ENCODE peak calls at places on chromosome 19, in four cellular contexts. R is psoas muscle; C is CD8-positive, alpha-beta T cell; Z is thoracic aorta. F is an unnamed sample. For H3K9me3, the result is how much of the 10 kb centered on the place peaks cover.

GRCh38 chr19:1327125-1327524 is 41.5 kb downstream of the EFNA2 start:
- DNase-seq in R (no peak), C (no peak), Z (no peak), F (no peak)

GRCh38 chr19:7272856-7273578 is 21.2 kb downstream of the INSR start:
- DNase-seq in R (no peak), C (no peak), Z (no peak), F (no peak)

GRCh38 chr19:11577451-11578341 is at the start of gene ACP5:
- DNase-seq in R (no peak), C (no peak), Z (no peak), F (no peak)

GRCh38 chr19:55340784-55341147 is 1.1 kb downstream of the KMT5C start:
- DNase-seq in R (no peak), C (no peak), Z (no peak), F (no peak)

GRCh38 chr19:2164020-2164988 is 571 bp downstream of the DOT1L start:
- DNase-seq in R (no peak), C (no peak), Z (no peak), F (no peak)

GRCh38 chr19:48568345-48568886 is 16.4 kb downstream of the SULT2B1 start:
- DNase-seq in R (peak), C (no peak), Z (peak), F (no peak)

GRCh38 chr19:39916851-39917396 is 17.5 kb downstream of the FCGBP start:
- DNase-seq in R (no peak), C (no peak), Z (no peak), F (no peak)

GRCh38 chr19:40908981-40909380 is 26.9 kb upstream of the CYP2A7 start:
- DNase-seq in R (no peak), C (peak), Z (no peak), F (no peak)

GRCh38 chr19:861756-862528 is 2.5 kb downstream of the CFD start:
- DNase-seq in R (peak), C (peak), Z (no peak), F (no peak)

GRCh38 chr19:12840091-12841079 is 2.1 kb downstream of the MAST1 start:
- DNase-seq in R (peak), C (no peak), Z (no peak), F (peak)

GRCh38 chr19:6087074-6087506 is 23.2 kb downstream of the RFX2 start:
- DNase-seq in R (no peak), C (no peak), Z (no peak), F (no peak)

GRCh38 chr19:32646556-32646955 is 28.4 kb downstream of the ANKRD27 start:
- DNase-seq in R (no peak), C (no peak), Z (no peak), F (no peak)

GRCh38 chr19:7507884-7508283 is 8.0 kb upstream of the ZNF358 start:
- DNase-seq in R (peak), C (no peak), Z (peak), F (no peak)

GRCh38 chr19:3289971-3290569 is 65.6 kb downstream of the CELF5 start:
- DNase-seq in R (no peak), C (no peak), Z (no peak), F (peak)

GRCh38 chr19:13094771-13095392 is 7.8 kb downstream of the LYL1 start:
- DNase-seq in R (no peak), C (no peak), Z (no peak), F (no peak)

GRCh38 chr19:2607712-2608601 is 94.5 kb downstream of the GNG7 start:
- DNase-seq in R (no peak), C (peak), Z (no peak), F (no peak)

GRCh38 chr19:46205183-46205984 is 24.2 kb upstream of the IGFL1 start:
- DNase-seq in R (no peak), C (no peak), Z (no peak), F (no peak)

GRCh38 chr19:17436094-17436873 is 12.2 kb downstream of the TMEM221 start:
- DNase-seq in R (no peak), C (no peak), Z (no peak), F (no peak)

GRCh38 chr19:45507864-45508680 is 793 bp downstream of the VASP start:
- DNase-seq in R (peak), C (no peak), Z (no peak), F (no peak)

GRCh38 chr19:7152568-7152967 is 83.1 kb downstream of the ZNF557 start:
- DNase-seq in R (no peak), C (no peak), Z (no peak), F (no peak)

GRCh38 chr19:57941593-57941992 is 5.9 kb downstream of the ZNF256 start:
- DNase-seq in R (no peak), C (no peak), Z (no peak), F (no peak)
- H3K9me3 ChIP-seq in R (half or more), C (under half), Z (half or more), F (under half)

GRCh38 chr19:23800868-23801267 is 42.2 kb upstream of the ZNF681 start:
- DNase-seq in R (no peak), C (no peak), Z (no peak), F (no peak)

GRCh38 chr19:23800281-23800680 is 41.6 kb upstream of the ZNF681 start:
- DNase-seq in R (no peak), C (no peak), Z (no peak), F (no peak)

GRCh38 chr19:23802290-23802689 is 43.6 kb upstream of the ZNF681 start:
- DNase-seq in R (no peak), C (no peak), Z (no peak), F (no peak)

GRCh38 chr19:23799321-23799720 is 40.6 kb upstream of the ZNF681 start:
- DNase-seq in R (no peak), C (peak), Z (no peak), F (no peak)

GRCh38 chr19:23801798-23802197 is 43.1 kb upstream of the ZNF681 start:
- DNase-seq in R (no peak), C (no peak), Z (no peak), F (no peak)
- H3K9me3 ChIP-seq in R (under half), C (under half), Z (under half), F (under half)

DNA sequence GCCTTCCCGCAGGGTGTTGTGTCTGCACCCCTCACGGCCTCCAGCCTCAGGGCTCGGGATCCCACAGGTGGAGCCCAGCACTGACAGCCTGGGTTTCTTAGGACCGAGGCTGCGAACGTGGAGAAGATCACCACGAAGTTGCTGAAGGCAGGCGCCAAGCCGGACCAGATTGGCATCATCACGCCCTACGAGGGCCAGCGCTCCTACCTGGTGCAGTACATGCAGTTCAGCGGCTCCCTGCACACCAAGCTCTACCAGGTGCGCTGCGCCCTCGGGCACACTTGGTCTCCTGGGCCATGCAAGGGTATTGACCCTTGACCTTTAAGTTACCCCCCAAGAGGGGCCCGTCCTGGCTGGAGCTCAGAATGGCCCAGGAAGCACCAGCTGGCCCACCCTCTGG is 29.0 kb downstream of the UPF1 start:
- DNase-seq in R (no peak), C (no peak), Z (no peak), F (no peak)
- H3K9me3 ChIP-seq in R (under half), C (under half), Z (under half), F (under half)

GRCh38 chr19:22735911-22736645 is 47.9 kb downstream of the ZNF99 start:
- DNase-seq in R (no peak), C (no peak), Z (no peak), F (no peak)
- H3K9me3 ChIP-seq in R (under half), C (under half), Z (under half), F (under half)

GRCh38 chr19:43966079-43966694 is 15.2 kb downstream of the ZNF221 start:
- DNase-seq in R (no peak), C (no peak), Z (no peak), F (no peak)
- H3K9me3 ChIP-seq in R (half or more), C (under half), Z (half or more), F (half or more)

GRCh38 chr19:47348819-47349795 is at the start of gene DHX34:
- DNase-seq in R (peak), C (peak), Z (peak), F (peak)
- H3K9me3 ChIP-seq in R (under half), C (under half), Z (under half), F (under half)

DNA sequence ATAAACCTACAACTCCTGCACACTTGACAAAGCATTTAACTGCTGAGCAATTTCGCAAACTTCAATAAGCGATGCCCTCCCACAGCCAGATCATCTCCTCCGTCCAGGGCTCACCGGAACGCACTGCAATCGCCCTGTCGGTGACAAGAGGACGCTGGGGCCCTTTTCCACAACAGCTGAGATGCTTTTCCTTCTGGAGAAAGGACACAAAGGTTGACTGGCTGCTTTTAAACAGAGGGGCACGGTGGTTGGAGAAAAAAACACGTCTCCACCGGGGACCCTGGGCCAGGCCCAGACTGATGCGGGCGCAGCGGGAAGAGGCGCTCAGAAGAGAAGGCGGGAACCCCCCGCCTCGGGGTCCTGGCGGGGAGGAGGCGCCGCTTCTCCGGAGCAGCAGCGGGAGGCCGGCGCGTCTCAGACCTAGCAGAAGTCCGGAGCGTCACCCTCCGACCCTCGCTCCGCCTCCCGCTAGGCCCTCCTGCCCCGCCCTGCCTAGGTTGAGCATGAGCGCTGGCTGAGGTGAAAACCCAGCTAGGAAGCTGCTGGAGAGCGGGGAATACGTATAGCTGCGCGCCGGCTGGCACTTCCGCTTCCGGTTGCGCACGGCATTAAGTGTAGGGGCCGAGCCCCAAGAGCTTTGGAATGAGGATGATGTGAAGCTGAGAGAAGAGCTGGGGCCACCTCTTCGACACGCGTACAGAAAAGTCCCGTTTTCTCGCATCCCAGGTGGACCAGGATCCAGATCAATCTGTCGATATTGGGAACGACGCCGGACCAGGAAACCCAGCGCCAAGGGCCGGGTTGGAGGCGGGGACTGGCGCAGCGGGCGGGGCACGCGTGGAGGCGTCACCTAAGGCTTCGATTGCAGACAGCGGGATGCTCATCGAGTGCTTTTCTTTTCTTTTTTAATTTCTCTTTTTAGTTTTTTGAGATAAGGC is at the start of gene ZNF846:
- DNase-seq in R (peak), C (peak), Z (peak), F (peak)
- H3K9me3 ChIP-seq in R (under half), C (under half), Z (under half), F (under half)

GRCh38 chr19:23440207-23440606 is 44.9 kb upstream of the ZNF91 start:
- DNase-seq in R (no peak), C (no peak), Z (no peak), F (no peak)
- H3K9me3 ChIP-seq in R (under half), C (under half), Z (under half), F (under half)

DNA sequence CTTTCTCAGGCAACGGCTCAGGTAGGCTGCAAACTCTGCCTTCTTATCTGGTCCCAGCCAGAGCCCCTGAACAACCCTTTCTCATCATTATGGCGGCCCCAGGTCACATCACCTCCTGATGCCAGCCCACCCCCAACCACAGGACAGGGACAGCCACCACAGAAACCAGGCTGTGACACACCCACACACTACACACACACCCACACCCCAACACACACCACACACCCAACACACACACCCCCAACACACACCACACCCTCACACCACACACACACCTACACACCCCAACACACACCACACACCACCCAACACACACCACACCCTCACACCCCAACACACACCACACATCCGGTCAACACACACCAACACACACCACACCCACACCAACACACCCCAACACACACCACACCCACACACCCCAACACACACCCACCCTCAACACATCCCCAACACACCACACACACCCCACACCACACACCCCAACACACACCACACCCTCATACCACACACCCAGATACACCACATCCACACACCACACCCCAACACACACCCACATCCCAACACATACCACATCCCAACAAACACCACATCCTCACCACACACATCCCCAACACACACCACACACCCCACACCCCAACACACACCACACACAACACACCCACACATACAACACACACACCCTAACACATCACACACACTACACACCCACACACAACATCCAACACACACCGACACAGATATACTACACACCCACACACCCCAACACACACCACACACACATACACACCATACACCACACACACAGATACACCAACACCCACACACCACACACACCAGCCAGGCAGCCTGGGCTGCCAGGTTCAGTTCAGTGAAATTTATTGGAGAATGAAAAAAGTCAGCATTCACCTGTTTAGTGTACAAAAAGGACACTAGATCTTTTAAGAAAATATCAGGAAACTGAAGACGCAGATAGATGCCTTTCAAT is 4.2 kb upstream of the ISYNA1 start:
- DNase-seq in R (no peak), C (no peak), Z (no peak), F (no peak)
- H3K9me3 ChIP-seq in R (under half), C (under half), Z (under half), F (under half)